ENCODE peak calls at places on chromosomes 16 and 17, in six cellular contexts. I is esophagus muscularis mucosa, H is upper lobe of right lung, S is left lobe of liver, R is C1 segment of cervical spinal cord, N is globus pallidus. C is an unnamed sample.

GRCh38 chr17:15411556-15412198 is 55.7 kb downstream of the CDRT4 start:
- DNase-seq in N (no peak), I (no peak), R (no peak), H (no peak), S (no peak), C (no peak)

GRCh38 chr17:59330314-59330942 is 1.0 kb upstream of the YPEL2 start:
- DNase-seq in S (peak), N (peak), H (peak), I (no peak), R (no peak), C (no peak)

GRCh38 chr17:77734371-77735050 is 224.0 kb upstream of the TNRC6C start:
- DNase-seq in H (peak), I (peak), R (peak), N (peak), S (peak), C (peak)

GRCh38 chr16:80299416-80299815 is 241.4 kb upstream of the DYNLRB2 start:
- DNase-seq in S (no peak), N (no peak), R (no peak), I (no peak), H (no peak), C (no peak)

GRCh38 chr17:80917716-80918560 is 73.7 kb upstream of the CHMP6 start:
- DNase-seq in N (no peak), H (peak), S (no peak), R (no peak), I (no peak), C (no peak)

GRCh38 chr16:24954137-24954536 is 61.0 kb downstream of the ARHGAP17 start:
- DNase-seq in H (no peak), N (no peak), R (no peak), I (no peak), S (no peak), C (no peak)

GRCh38 chr17:77466140-77466539 is 325.4 kb downstream of the SEC14L1 start:
- DNase-seq in S (no peak), R (peak), N (no peak), I (no peak), H (no peak), C (no peak)

GRCh38 chr17:81665205-81666091 is 957 bp downstream of the OXLD1 start:
- DNase-seq in R (no peak), N (no peak), H (peak), I (no peak), S (no peak), C (no peak)

GRCh38 chr17:29956225-29956624 is 14.8 kb downstream of the EFCAB5 start:
- DNase-seq in R (no peak), I (no peak), N (peak), S (no peak), H (no peak), C (no peak)

GRCh38 chr16:86018487-86018886 is 119.5 kb downstream of the IRF8 start:
- DNase-seq in S (no peak), R (no peak), N (no peak), I (no peak), H (peak), C (no peak)

GRCh38 chr17:16100737-16101400 is 101.2 kb downstream of the TTC19 start:
- DNase-seq in S (no peak), H (no peak), I (no peak), R (no peak), N (no peak), C (no peak)